ENCODE peak calls at places on chromosomes 1 and 21, in six cellular contexts. I, R, C, G, H and N are unnamed samples.

GRCh38 chr1:186310307-186310706 is 64.7 kb downstream of the TPR start:
- DNase-seq in I (no peak), R (no peak), C (no peak), G (no peak), H (no peak), N (no peak)

GRCh38 chr1:90067194-90067593 is 72.3 kb downstream of the ZNF326 start:
- DNase-seq in I (no peak), R (no peak), C (no peak), G (no peak), H (no peak), N (no peak)

GRCh38 chr1:38173157-38173831 is 126.7 kb upstream of the POU3F1 start:
- DNase-seq in I (no peak), R (no peak), C (no peak), G (no peak), H (no peak), N (no peak)

GRCh38 chr1:36871146-36871971 is 163.0 kb downstream of the GRIK3 start:
- DNase-seq in I (no peak), R (no peak), C (no peak), G (no peak), H (no peak), N (no peak)

GRCh38 chr1:21251773-21252471 is 38.3 kb downstream of the ECE1 start:
- DNase-seq in I (no peak), R (peak), C (peak), G (peak), H (no peak), N (no peak)

GRCh38 chr1:11144563-11145256 is 44.4 kb upstream of the ANGPTL7 start:
- DNase-seq in I (no peak), R (no peak), C (no peak), G (no peak), H (no peak), N (no peak)

GRCh38 chr1:233790662-233791371 is 113.7 kb upstream of the SLC35F3 start:
- DNase-seq in I (no peak), R (peak), C (peak), G (peak), H (peak), N (no peak)

GRCh38 chr1:35702540-35702939 is 16.1 kb downstream of the C1orf216 start:
- DNase-seq in I (no peak), R (no peak), C (no peak), G (no peak), H (no peak), N (no peak)

GRCh38 chr1:32992489-32993214 is 28.0 kb upstream of the RNF19B start:
- DNase-seq in I (peak), R (peak), C (peak), G (peak), H (peak), N (peak)

GRCh38 chr1:161913482-161914140 is 110.1 kb downstream of the OLFML2B start:
- DNase-seq in I (no peak), R (no peak), C (no peak), G (no peak), H (no peak), N (no peak)

GRCh38 chr1:27563407-27564263 is 40.3 kb downstream of the AHDC1 start:
- DNase-seq in I (peak), R (no peak), C (peak), G (no peak), H (no peak), N (no peak)

GRCh38 chr21:25169370-25169769 is 437.9 kb downstream of the MRPL39 start:
- DNase-seq in I (no peak), R (no peak), C (no peak), G (no peak), H (no peak), N (no peak)

GRCh38 chr1:197783510-197783948 is 8.2 kb upstream of the DENND1B start:
- DNase-seq in I (no peak), R (no peak), C (no peak), G (no peak), H (no peak), N (no peak)

GRCh38 chr1:93828437-93828756 is 50.6 kb downstream of the DNTTIP2 start:
- DNase-seq in I (no peak), R (no peak), C (no peak), G (no peak), H (no peak), N (no peak)

GRCh38 chr1:94698341-94698740 is 121.8 kb upstream of the SLC44A3 start:
- DNase-seq in I (no peak), R (no peak), C (no peak), G (peak), H (no peak), N (no peak)

GRCh38 chr1:170067253-170067819 is 7.2 kb downstream of the KIFAP3 start:
- DNase-seq in I (no peak), R (no peak), C (no peak), G (no peak), H (no peak), N (no peak)

GRCh38 chr1:7886346-7886745 is 33.5 kb upstream of the UTS2 start:
- DNase-seq in I (no peak), R (no peak), C (no peak), G (no peak), H (no peak), N (no peak)

GRCh38 chr1:229410692-229411433 is 23.0 kb downstream of the ACTA1 start:
- DNase-seq in I (peak), R (no peak), C (peak), G (peak), H (peak), N (no peak)

GRCh38 chr1:15353839-15354579 is 55.7 kb upstream of the EFHD2 start:
- DNase-seq in I (no peak), R (peak), C (no peak), G (no peak), H (no peak), N (no peak)

GRCh38 chr21:45528981-45529784 is 13.1 kb downstream of the SLC19A1 start:
- DNase-seq in I (peak), R (no peak), C (no peak), G (no peak), H (no peak), N (no peak)

GRCh38 chr1:186960866-186961265 is 132.1 kb downstream of the PLA2G4A start:
- DNase-seq in I (no peak), R (no peak), C (no peak), G (peak), H (no peak), N (no peak)

GRCh38 chr1:8116892-8117262 is 90.8 kb upstream of the ERRFI1 start:
- DNase-seq in I (peak), R (no peak), C (peak), G (peak), H (no peak), N (no peak)

GRCh38 chr1:2212167-2212541 is 16.0 kb upstream of the SKI start:
- DNase-seq in I (no peak), R (no peak), C (no peak), G (no peak), H (no peak), N (no peak)

GRCh38 chr1:51070011-51070410 is 32.0 kb upstream of the C1orf185 start:
- DNase-seq in I (no peak), R (no peak), C (no peak), G (no peak), H (no peak), N (no peak)

GRCh38 chr1:238409947-238410346 is 519.2 kb upstream of the ZP4 start:
- DNase-seq in I (no peak), R (no peak), C (no peak), G (peak), H (no peak), N (no peak)

GRCh38 chr1:100141192-100141591 is 8.2 kb downstream of the TRMT13 start:
- DNase-seq in I (no peak), R (no peak), C (no peak), G (no peak), H (no peak), N (no peak)

GRCh38 chr1:212229654-212230053 is 55.6 kb upstream of the PPP2R5A start:
- DNase-seq in I (no peak), R (no peak), C (peak), G (peak), H (no peak), N (no peak)

GRCh38 chr1:57857809-57858208 is 433.9 kb upstream of the DAB1 start:
- DNase-seq in I (no peak), R (no peak), C (no peak), G (no peak), H (no peak), N (no peak)

GRCh38 chr1:41500781-41501518 is 16.5 kb upstream of the EDN2 start:
- DNase-seq in I (no peak), R (no peak), C (no peak), G (no peak), H (no peak), N (no peak)
- TF ChIP-seq CTCF in I (no peak), R (no peak), C (no peak), G (no peak), H (peak), N (no peak)

DNA sequence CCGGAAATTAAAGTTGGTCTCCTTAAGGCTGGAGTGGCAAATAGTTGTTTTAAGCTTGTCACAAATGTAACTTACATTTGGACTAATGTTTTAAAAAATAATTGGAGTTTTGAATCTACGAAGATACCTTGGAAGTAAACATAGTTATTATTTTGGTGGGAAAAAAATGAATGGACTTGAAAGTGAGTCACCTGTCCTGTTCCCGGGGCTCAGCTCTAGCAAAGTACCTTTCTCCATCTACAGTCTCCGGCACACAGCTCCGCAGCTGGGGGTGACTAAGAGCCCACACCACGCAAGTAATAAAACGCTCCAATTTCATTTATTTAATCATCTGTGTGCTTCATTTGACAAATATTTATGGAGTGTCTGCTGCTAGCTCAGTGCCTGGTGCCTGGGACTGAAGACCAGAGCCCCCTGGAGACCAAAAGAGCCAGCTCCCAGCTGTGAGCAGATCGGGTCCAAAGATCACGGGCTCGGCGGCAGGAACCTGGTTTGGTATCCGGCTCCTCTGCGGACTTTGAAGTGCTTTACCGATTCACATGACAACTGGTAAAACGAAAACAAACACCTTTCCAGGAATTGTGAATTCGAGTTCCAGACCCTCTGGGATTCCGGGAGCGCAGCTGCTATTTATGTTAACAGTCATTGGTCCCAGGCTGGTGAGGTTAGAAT is 1.7 kb upstream of the RIPK4 start:
- DNase-seq in I (no peak), R (peak), C (no peak), G (peak), H (peak), N (no peak)
- TF ChIP-seq CTCF in I (no peak), R (no peak), C (no peak), G (peak), H (peak), N (no peak)

GRCh38 chr21:21324297-21324696 is 326.1 kb downstream of the NCAM2 start:
- DNase-seq in I (no peak), R (no peak), C (no peak), G (no peak), H (peak), N (no peak)
- TF ChIP-seq CTCF in I (no peak), R (no peak), C (no peak), G (peak), H (peak), N (no peak)

GRCh38 chr1:192879416-192879815 is 70.6 kb downstream of the RGS2 start:
- DNase-seq in I (no peak), R (no peak), C (no peak), G (no peak), H (no peak), N (no peak)
- TF ChIP-seq CTCF in I (no peak), R (no peak), C (no peak), G (no peak), H (no peak), N (no peak)

GRCh38 chr1:171250263-171250662 is 2.0 kb downstream of the FMO1 start:
- DNase-seq in I (no peak), R (no peak), C (no peak), G (no peak), H (no peak), N (no peak)

GRCh38 chr1:171252482-171252881 is 4.2 kb downstream of the FMO1 start:
- DNase-seq in I (no peak), R (no peak), C (no peak), G (no peak), H (no peak), N (peak)

GRCh38 chr1:171254859-171255258 is 6.6 kb downstream of the FMO1 start:
- DNase-seq in I (no peak), R (no peak), C (no peak), G (no peak), H (no peak), N (no peak)

GRCh38 chr1:171251042-171251740 is 2.9 kb downstream of the FMO1 start:
- DNase-seq in I (no peak), R (peak), C (peak), G (no peak), H (peak), N (peak)

GRCh38 chr1:171251741-171252300 is 3.5 kb downstream of the FMO1 start:
- DNase-seq in I (no peak), R (no peak), C (no peak), G (peak), H (no peak), N (peak)
- TF ChIP-seq CTCF in I (peak), R (peak), C (peak), G (peak), H (peak), N (no peak)

GRCh38 chr1:44168520-44169098 is 27.2 kb upstream of the KLF18 start:
- DNase-seq in I (no peak), R (no peak), C (no peak), G (no peak), H (no peak), N (no peak)
- TF ChIP-seq CTCF in I (no peak), R (peak), C (no peak), G (no peak), H (peak), N (no peak)

DNA sequence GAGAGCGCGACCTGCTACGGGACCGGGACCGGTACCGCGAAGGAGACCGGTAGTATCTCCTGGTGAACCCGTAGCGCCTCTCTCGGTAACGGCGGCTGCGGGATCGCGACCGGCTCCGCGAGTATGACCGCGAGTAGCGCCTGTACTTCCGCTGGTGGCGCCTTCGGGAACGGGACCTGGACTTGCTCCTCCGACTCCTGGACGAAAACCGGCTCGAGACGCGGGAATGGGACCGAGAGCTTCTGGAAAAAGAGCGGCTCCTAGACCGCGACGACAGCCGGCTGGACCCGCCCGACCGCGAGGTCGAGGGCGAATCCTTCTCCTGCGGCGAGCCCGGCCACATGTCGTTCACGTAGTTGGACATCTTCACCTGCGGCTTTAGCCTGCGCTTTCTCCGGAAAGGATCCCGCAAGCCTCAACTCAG is 642 bp downstream of the RSRP1 start:
- DNase-seq in I (no peak), R (no peak), C (no peak), G (peak), H (no peak), N (peak)
- TF ChIP-seq CTCF in I (no peak), R (no peak), C (peak), G (no peak), H (no peak), N (no peak)

DNA sequence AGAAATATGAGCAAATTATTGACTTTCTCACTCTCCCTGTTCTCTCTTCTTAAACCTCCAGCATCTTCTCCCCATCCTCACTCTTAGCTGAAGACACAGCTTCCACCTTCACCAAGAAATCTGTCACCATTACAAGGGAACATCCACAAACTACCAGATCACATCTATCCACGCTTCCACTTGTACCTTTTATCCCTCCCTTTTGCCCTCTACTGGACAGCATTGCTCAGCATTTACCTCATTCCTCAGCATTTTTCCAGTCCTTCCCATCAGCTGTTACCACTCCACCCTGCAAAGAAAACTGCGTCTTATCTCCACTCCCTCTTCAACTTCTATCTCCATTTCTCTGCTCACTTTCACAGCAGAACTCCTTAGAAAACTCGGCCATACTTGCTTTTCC is 42.6 kb downstream of the KCNJ6 start:
- DNase-seq in I (no peak), R (no peak), C (no peak), G (peak), H (no peak), N (no peak)
- TF ChIP-seq CTCF in I (no peak), R (no peak), C (no peak), G (peak), H (peak), N (no peak)